ENCODE peak calls at places on chromosome 14, in four cellular contexts. K, O, X and S are unnamed samples.

GRCh38 chr14:64834965-64835364 is 44.7 kb downstream of the SPTB start:
- DNase-seq in K (no peak), O (no peak), X (no peak), S (no peak)

GRCh38 chr14:25431211-25432076 is 381.5 kb upstream of the STXBP6 start:
- DNase-seq in X (peak; percentile 51), K (no peak), O (no peak), S (peak; percentile 74)

GRCh38 chr14:98288825-98289224 is 983.2 kb downstream of the BCL11B start:
- DNase-seq in O (no peak), K (no peak), X (no peak), S (no peak)

GRCh38 chr14:51604078-51604477 is 47.6 kb upstream of the FRMD6 start:
- DNase-seq in K (no peak), O (peak; percentile 91), X (no peak), S (peak; percentile 77)

GRCh38 chr14:70080081-70080480 is 108.7 kb downstream of the SLC8A3 start:
- DNase-seq in K (no peak), O (no peak), X (no peak), S (peak; percentile 16)

GRCh38 chr14:53278602-53279506 is 125.7 kb upstream of the DDHD1 start:
- DNase-seq in K (no peak), O (no peak), X (no peak), S (no peak)

GRCh38 chr14:101259748-101260147 is 301.5 kb upstream of the DIO3 start:
- DNase-seq in O (no peak), X (no peak), K (no peak), S (no peak)

GRCh38 chr14:55126089-55126488 is 3.0 kb upstream of the LGALS3 start:
- DNase-seq in K (no peak), O (no peak), X (no peak), S (no peak)

GRCh38 chr14:91371011-91371989 is 46.3 kb downstream of the CCDC88C start:
- DNase-seq in O (no peak), X (peak; percentile 41), K (no peak), S (no peak)

GRCh38 chr14:31320216-31320615 is 100.1 kb downstream of the HEATR5A start:
- DNase-seq in K (peak; percentile 81), X (no peak), O (no peak), S (no peak)

GRCh38 chr14:85024931-85025330 is 505.0 kb upstream of the FLRT2 start:
- DNase-seq in O (no peak), X (no peak), K (no peak), S (peak; percentile 55)

GRCh38 chr14:22898302-22898894 is 15.4 kb downstream of the REM2 start:
- DNase-seq in K (no peak), O (peak; percentile 83), X (no peak), S (peak; percentile 70)

GRCh38 chr14:62694075-62694474 is 351.2 kb downstream of the KCNH5 start:
- DNase-seq in O (no peak), X (no peak), K (no peak), S (no peak)

GRCh38 chr14:24310666-24311604 is at the start of gene LTB4R:
- DNase-seq in K (peak; percentile 86), O (peak; percentile 68), X (no peak), S (no peak)

GRCh38 chr14:92495041-92495440 is 18.5 kb upstream of the RIN3 start:
- DNase-seq in O (peak; percentile 74), X (peak; percentile 35), K (no peak), S (peak; percentile 59)

GRCh38 chr14:65282909-65283253 is 129.6 kb upstream of the FUT8 start:
- DNase-seq in K (no peak), O (no peak), X (no peak), S (no peak)

GRCh38 chr14:71594828-71595227 is 337.4 kb upstream of the RGS6 start:
- DNase-seq in K (no peak), O (no peak), X (no peak), S (no peak)